ENCODE peak calls at places on chromosomes 13 and 19, in six cellular contexts. D is HCT116; W is effector CD4-positive, alpha-beta T cell; I is lung; C is islet precursor cell; Y is activated CD4-positive, alpha-beta T cell treated with anti-CD3 and anti-CD28 coated beads, Interleukin-2, amount 10 ng/mL, durations not matched to agents 7 days and 5 days. N is an unnamed sample.

GRCh38 chr13:31769581-31769980 is 30.3 kb downstream of the RXFP2 start:
- DNase-seq in W (no peak), C (no peak), I (no peak), Y (no peak), D (no peak), N (no peak)

GRCh38 chr19:7393934-7394508 is 45.3 kb downstream of the ARHGEF18 start:
- DNase-seq in D (no peak), C (no peak), I (no peak), W (no peak), Y (no peak), N (no peak)

GRCh38 chr19:40284501-40285352 is at the start of gene AKT2:
- DNase-seq in D (no peak), Y (peak), C (peak), W (peak), I (no peak), N (no peak)

GRCh38 chr19:16268676-16269319 is 55.8 kb upstream of the KLF2 start:
- DNase-seq in C (no peak), W (peak), I (no peak), Y (no peak), D (no peak), N (no peak)

GRCh38 chr13:83498486-83499190 is 383.6 kb downstream of the SLITRK1 start:
- DNase-seq in Y (no peak), W (no peak), I (no peak), D (no peak), C (no peak), N (peak)

GRCh38 chr13:26991508-26992181 is 180.0 kb downstream of the USP12 start:
- DNase-seq in I (no peak), W (no peak), C (peak), D (no peak), Y (no peak), N (no peak)

GRCh38 chr19:11949201-11949600 is 15.6 kb upstream of the ZNF763 start:
- DNase-seq in Y (no peak), I (no peak), D (no peak), W (no peak), C (no peak), N (no peak)

GRCh38 chr19:33861950-33862349 is 65.3 kb downstream of the KCTD15 start:
- DNase-seq in Y (no peak), I (no peak), W (no peak), D (no peak), C (no peak), N (no peak)

GRCh38 chr13:29849731-29850212 is 645 bp downstream of the UBL3 start:
- DNase-seq in W (peak), C (peak), I (peak), D (no peak), Y (peak), N (no peak)

GRCh38 chr13:86445584-86446140 is 646.4 kb upstream of the SLITRK6 start:
- DNase-seq in W (no peak), Y (no peak), I (no peak), D (no peak), C (no peak), N (no peak)

GRCh38 chr13:47901451-47901850 is 99.6 kb downstream of the SUCLA2 start:
- DNase-seq in Y (no peak), D (no peak), W (no peak), I (no peak), C (peak), N (peak)

GRCh38 chr13:50936681-50937080 is 27.1 kb downstream of the RNASEH2B start:
- DNase-seq in W (no peak), Y (no peak), I (no peak), D (no peak), C (no peak), N (no peak)

GRCh38 chr19:29804493-29804892 is 7.3 kb upstream of the CCNE1 start:
- DNase-seq in C (no peak), Y (no peak), D (no peak), I (no peak), W (no peak), N (no peak)

GRCh38 chr19:16920816-16921529 is 32.2 kb downstream of the F2RL3 start:
- DNase-seq in C (no peak), D (peak), W (no peak), I (no peak), Y (no peak), N (no peak)